ENCODE peak calls at places on chromosomes 7 and 10, in five cellular contexts. Z, D, A, N and Y are unnamed samples.
A peak's percentile ranks its signal among the peaks of the same experiment; 100 is the strongest.

GRCh38 chr10:75935650-75936400 is 504.4 kb downstream of the LRMDA start:
- DNase-seq in Z (no peak), D (no peak), A (no peak), N (no peak), Y (no peak)

GRCh38 chr10:2676455-2676854 is 390.9 kb upstream of the PFKP start:
- DNase-seq in Z (no peak), D (no peak), A (no peak), N (no peak), Y (no peak)

GRCh38 chr10:126387041-126387908 is 1.0 kb downstream of the ADAM12 start:
- DNase-seq in Z (peak; percentile 66), D (peak; percentile 16), A (peak; percentile 80), N (no peak), Y (peak; percentile 48)

GRCh38 chr7:135745702-135746312 is 2.8 kb downstream of the FAM180A start:
- DNase-seq in Z (peak; percentile 78), D (peak; percentile 61), A (no peak), N (no peak), Y (peak; percentile 87)

GRCh38 chr10:22655312-22655973 is 58.9 kb downstream of the PIP4K2A start:
- DNase-seq in Z (peak; percentile 70), D (no peak), A (no peak), N (no peak), Y (no peak)

GRCh38 chr7:116809636-116810266 is 52.6 kb upstream of the CAPZA2 start:
- DNase-seq in Z (peak; percentile 79), D (peak; percentile 82), A (no peak), N (peak; percentile 92), Y (peak; percentile 86)

GRCh38 chr7:1348836-1349335 is 110.4 kb downstream of the MICALL2 start:
- DNase-seq in Z (no peak), D (no peak), A (no peak), N (no peak), Y (no peak)

GRCh38 chr10:110858297-110858934 is 13.3 kb upstream of the PDCD4 start:
- DNase-seq in Z (no peak), D (peak; percentile 77), A (no peak), N (no peak), Y (no peak)

GRCh38 chr10:101694056-101694673 is 805 bp downstream of the FBXW4 start:
- DNase-seq in Z (peak; percentile 76), D (peak; percentile 62), A (peak; percentile 72), N (peak; percentile 10), Y (peak; percentile 68)

GRCh38 chr7:141142058-141142457 is 68.2 kb downstream of the TMEM178B start:
- DNase-seq in Z (no peak), D (no peak), A (no peak), N (no peak), Y (no peak)

GRCh38 chr7:94295805-94296204 is 98.9 kb upstream of the COL1A2 start:
- DNase-seq in Z (peak; percentile 64), D (no peak), A (no peak), N (peak; percentile 7), Y (peak; percentile 75)

GRCh38 chr10:58971806-58972491 is 204.5 kb upstream of the PHYHIPL start:
- DNase-seq in Z (no peak), D (no peak), A (no peak), N (no peak), Y (no peak)

GRCh38 chr7:101405474-101406067 is 42.9 kb downstream of the COL26A1 start:
- DNase-seq in Z (no peak), D (no peak), A (no peak), N (no peak), Y (no peak)

GRCh38 chr7:143510854-143511592 is 33.4 kb downstream of the TAS2R41 start:
- DNase-seq in Z (no peak), D (no peak), A (no peak), N (no peak), Y (no peak)

GRCh38 chr7:2700141-2700850 is 12.3 kb downstream of the AMZ1 start:
- DNase-seq in Z (no peak), D (no peak), A (no peak), N (no peak), Y (no peak)

GRCh38 chr7:100430450-100431285 is 1.0 kb downstream of the MEPCE start:
- DNase-seq in Z (no peak), D (peak; percentile 59), A (peak; percentile 26), N (no peak), Y (no peak)

GRCh38 chr10:24485299-24485698 is 238.4 kb downstream of the ARHGAP21 start:
- DNase-seq in Z (no peak), D (no peak), A (no peak), N (no peak), Y (no peak)

GRCh38 chr7:139744768-139745250 is 33.0 kb downstream of the HIPK2 start:
- DNase-seq in Z (no peak), D (no peak), A (no peak), N (no peak), Y (no peak)

GRCh38 chr7:6153646-6154541 is 118.5 kb downstream of the CYTH3 start:
- DNase-seq in Z (no peak), D (no peak), A (no peak), N (no peak), Y (no peak)

GRCh38 chr7:1099637-1100036 is 11.7 kb downstream of the GPER1 start:
- DNase-seq in Z (no peak), D (no peak), A (no peak), N (no peak), Y (no peak)

GRCh38 chr10:112260831-112261230 is 22.4 kb upstream of the TECTB start:
- DNase-seq in Z (no peak), D (no peak), A (no peak), N (no peak), Y (no peak)

GRCh38 chr7:112202819-112203218 is 3.4 kb downstream of the DOCK4 start:
- DNase-seq in Z (no peak), D (peak; percentile 41), A (no peak), N (peak; percentile 84), Y (peak; percentile 50)

GRCh38 chr7:39504963-39505362 is 61.2 kb upstream of the YAE1 start:
- DNase-seq in Z (peak; percentile 52), D (peak; percentile 52), A (no peak), N (no peak), Y (no peak)

GRCh38 chr7:41147651-41148360 is 555.1 kb downstream of the INHBA start:
- DNase-seq in Z (no peak), D (no peak), A (no peak), N (no peak), Y (no peak)

GRCh38 chr7:134865001-134865845 is 85.8 kb downstream of the CALD1 start:
- DNase-seq in Z (no peak), D (no peak), A (no peak), N (no peak), Y (no peak)

GRCh38 chr7:29684787-29685650 is 121.3 kb upstream of the WIPF3 start:
- DNase-seq in Z (peak; percentile 83), D (peak; percentile 79), A (peak; percentile 82), N (peak; percentile 56), Y (peak; percentile 77)

GRCh38 chr10:13945760-13946460 is 359.1 kb downstream of the PRPF18 start:
- DNase-seq in Z (no peak), D (no peak), A (no peak), N (no peak), Y (peak; percentile 98)

GRCh38 chr7:117673367-117673766 is 193.5 kb downstream of the CFTR start:
- DNase-seq in Z (no peak), D (no peak), A (peak; percentile 77), N (no peak), Y (no peak)

GRCh38 chr7:40221836-40222235 is 87.0 kb downstream of the SUGCT start:
- DNase-seq in Z (no peak), D (no peak), A (no peak), N (no peak), Y (no peak)

GRCh38 chr10:74103560-74104248 is 46.9 kb downstream of the AP3M1 start:
- DNase-seq in Z (peak; percentile 51), D (peak; percentile 45), A (no peak), N (no peak), Y (peak; percentile 37)
- TF ChIP-seq JUN in Z (no peak), D (no peak), A (no peak), N (no peak), Y (no peak)

GRCh38 chr10:33882996-33883395 is 548.5 kb upstream of the NRP1 start:
- DNase-seq in Z (no peak), D (no peak), A (no peak), N (no peak), Y (no peak)
- TF ChIP-seq JUN in Z (no peak), D (no peak), A (no peak), N (no peak), Y (no peak)

GRCh38 chr7:48173313-48173712 is 2.1 kb downstream of the ABCA13 start:
- DNase-seq in Z (no peak), D (no peak), A (no peak), N (no peak), Y (no peak)
- TF ChIP-seq JUN in Z (no peak), D (no peak), A (no peak), N (no peak), Y (no peak)

GRCh38 chr10:49082767-49083166 is 32.6 kb downstream of the VSTM4 start:
- DNase-seq in Z (no peak), D (no peak), A (no peak), N (no peak), Y (no peak)
- TF ChIP-seq JUN in Z (no peak), D (no peak), A (no peak), N (no peak), Y (no peak)

DNA sequence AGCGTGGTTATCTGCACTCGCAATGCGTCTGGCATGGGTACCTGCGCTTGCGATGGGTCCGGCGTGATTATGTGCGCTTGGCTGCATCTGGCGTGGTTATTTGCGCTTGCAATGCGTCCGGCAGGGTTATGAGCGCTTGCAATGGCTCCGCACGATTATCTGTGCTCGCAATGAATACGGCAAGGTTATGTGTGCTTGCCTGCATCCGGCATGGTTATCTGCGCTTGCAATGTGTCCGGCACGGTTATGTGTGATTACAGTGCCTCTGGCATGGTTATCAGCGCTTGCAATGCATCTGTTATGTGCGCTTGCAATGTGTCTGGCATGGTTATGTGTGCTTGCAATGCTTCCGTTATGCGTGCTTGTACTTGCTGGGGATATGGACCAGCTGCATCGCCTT is 37.6 kb downstream of the RBAK start:
- DNase-seq in Z (no peak), D (peak; percentile 84), A (no peak), N (no peak), Y (no peak)
- TF ChIP-seq JUN in Z (no peak), D (peak; percentile 11), A (no peak), N (no peak), Y (no peak)

GRCh38 chr7:69018200-69018599 is 580.1 kb upstream of the AUTS2 start:
- DNase-seq in Z (no peak), D (no peak), A (peak; percentile 72), N (no peak), Y (no peak)
- TF ChIP-seq JUN in Z (no peak), D (no peak), A (no peak), N (no peak), Y (no peak)